ENCODE peak calls at places on chromosomes 13 and 19, in four cellular contexts. M is PC-3, K is psoas muscle, F is cardiac muscle cell. T is an unnamed sample. For H3K4me1, H3K9me3 and H3K27me3, the result is how much of the 10 kb centered on the place peaks cover.

GRCh38 chr13:43285891-43286602 is 262.7 kb downstream of the DNAJC15 start:
- DNase-seq in K (no peak), F (no peak), M (peak), T (no peak)

GRCh38 chr13:43232866-43233265 is 209.5 kb downstream of the DNAJC15 start:
- DNase-seq in K (no peak), M (peak), F (peak), T (no peak)

GRCh38 chr13:31540316-31540715 is 199.0 kb upstream of the RXFP2 start:
- DNase-seq in F (no peak), K (no peak), M (peak), T (no peak)

GRCh38 chr19:49906879-49907564 is 10.3 kb upstream of the IL4I1 start:
- DNase-seq in F (no peak), M (no peak), K (no peak), T (no peak)

GRCh38 chr13:104757712-104758111 is 1691.5 kb upstream of the SLC10A2 start:
- DNase-seq in F (no peak), M (peak), K (no peak), T (no peak)

GRCh38 chr19:45968626-45969025 is 5.0 kb downstream of the NOVA2 start:
- DNase-seq in F (no peak), K (no peak), M (no peak), T (no peak)

GRCh38 chr13:52411629-52412028 is 5.7 kb upstream of the THSD1 start:
- DNase-seq in F (no peak), K (no peak), M (peak), T (no peak)

GRCh38 chr19:38634757-38635482 is 12.5 kb upstream of the ACTN4 start:
- DNase-seq in M (peak), K (peak), F (peak), T (peak)

GRCh38 chr19:10655457-10656312 is 1.5 kb downstream of the ILF3 start:
- DNase-seq in K (no peak), M (peak), F (peak), T (no peak)

GRCh38 chr19:49847731-49848696 is 2.9 kb upstream of the PTOV1 start:
- DNase-seq in F (peak), K (no peak), M (peak), T (no peak)

GRCh38 chr13:86446311-86446710 is 647.1 kb upstream of the SLITRK6 start:
- DNase-seq in F (peak), K (no peak), M (peak), T (no peak)

GRCh38 chr13:34044660-34045080 is 226.7 kb downstream of the RFC3 start:
- DNase-seq in M (peak), K (no peak), F (peak), T (no peak)

GRCh38 chr13:71751074-71751473 is 115.9 kb downstream of the DACH1 start:
- DNase-seq in K (no peak), M (no peak), F (no peak), T (no peak)

GRCh38 chr13:54210397-54211050 is 1181.9 kb downstream of the OLFM4 start:
- DNase-seq in K (no peak), F (no peak), M (peak), T (no peak)

GRCh38 chr13:32669030-32669646 is 82.9 kb downstream of the PDS5B start:
- DNase-seq in M (peak), K (no peak), F (peak), T (no peak)

GRCh38 chr19:51531349-51532315 is at the start of gene SIGLEC6:
- DNase-seq in F (no peak), K (peak), M (no peak), T (peak)

GRCh38 chr19:55467236-55468053 is 2.9 kb upstream of the C19orf85 start:
- DNase-seq in M (peak), K (peak), F (peak), T (peak)

GRCh38 chr13:81762449-81762848 is 1421.5 kb upstream of the SPRY2 start:
- DNase-seq in F (no peak), K (no peak), M (no peak), T (no peak)

GRCh38 chr13:30429721-30430694 is 7.7 kb downstream of the UBE2L5 start:
- DNase-seq in M (peak), K (no peak), F (peak), T (no peak)

GRCh38 chr19:778910-779653 is 18.2 kb upstream of the PTBP1 start:
- DNase-seq in K (peak), M (peak), F (peak), T (peak)

GRCh38 chr19:30227071-30227621 is 145.0 kb upstream of the ZNF536 start:
- DNase-seq in K (no peak), M (no peak), F (no peak), T (no peak)

GRCh38 chr13:112322562-112322961 is 53.6 kb upstream of the SPACA7 start:
- DNase-seq in F (no peak), K (no peak), M (no peak), T (no peak)

GRCh38 chr19:13058951-13059660 is 43.6 kb downstream of the LYL1 start:
- DNase-seq in F (no peak), K (no peak), M (no peak), T (no peak)

GRCh38 chr19:13060964-13061927 is 41.4 kb downstream of the LYL1 start:
- DNase-seq in F (peak), K (peak), M (peak), T (peak)

GRCh38 chr19:13057744-13058143 is 44.9 kb downstream of the LYL1 start:
- DNase-seq in K (no peak), F (peak), M (no peak), T (no peak)

GRCh38 chr19:13062317-13062716 is 40.3 kb downstream of the LYL1 start:
- DNase-seq in K (no peak), F (no peak), M (no peak), T (no peak)

GRCh38 chr19:13060233-13060963 is 42.3 kb downstream of the LYL1 start:
- DNase-seq in F (peak), K (no peak), M (no peak), T (no peak)
- H3K4me1 ChIP-seq in F (under half), K (half or more), M (under half), T (under half)

DNA sequence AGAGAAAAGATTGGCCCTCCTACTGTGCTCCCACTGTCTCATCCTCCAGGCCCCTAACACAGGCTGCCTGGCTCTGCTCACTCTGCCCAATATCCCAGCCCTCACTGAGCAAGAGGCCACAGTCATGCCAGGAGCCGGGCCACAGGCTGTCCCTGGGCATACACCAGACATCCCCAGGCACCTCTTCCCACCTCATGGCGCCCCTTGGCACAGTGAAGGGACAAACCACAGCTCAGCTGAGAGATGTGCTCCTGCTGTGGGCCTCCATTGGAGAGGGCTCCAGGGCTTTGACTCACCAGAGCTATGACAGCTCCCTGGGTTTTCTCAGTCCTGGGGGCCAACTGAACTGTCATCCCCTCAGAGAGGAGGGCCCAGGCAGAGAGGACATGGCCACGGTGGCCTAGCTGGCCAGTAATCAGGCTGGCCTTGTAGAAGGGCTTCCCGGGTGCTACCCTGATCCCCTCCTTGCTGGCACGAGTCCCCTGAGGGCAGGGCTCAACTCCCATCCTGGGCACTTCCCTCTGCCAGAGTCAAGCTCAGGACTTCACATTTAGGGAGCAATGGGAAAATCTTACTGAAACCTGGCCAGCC is 220.9 kb downstream of the TUBA3C start:
- DNase-seq in K (no peak), M (no peak), F (no peak), T (no peak)
- H3K9me3 ChIP-seq in K (under half), M (under half), F (under half), T (under half)

GRCh38 chr19:47421244-47421786 is 2.0 kb upstream of the MEIS3 start:
- DNase-seq in K (no peak), F (no peak), M (no peak), T (no peak)
- H3K27me3 ChIP-seq in K (half or more), F (under half), M (half or more), T (under half)

DNA sequence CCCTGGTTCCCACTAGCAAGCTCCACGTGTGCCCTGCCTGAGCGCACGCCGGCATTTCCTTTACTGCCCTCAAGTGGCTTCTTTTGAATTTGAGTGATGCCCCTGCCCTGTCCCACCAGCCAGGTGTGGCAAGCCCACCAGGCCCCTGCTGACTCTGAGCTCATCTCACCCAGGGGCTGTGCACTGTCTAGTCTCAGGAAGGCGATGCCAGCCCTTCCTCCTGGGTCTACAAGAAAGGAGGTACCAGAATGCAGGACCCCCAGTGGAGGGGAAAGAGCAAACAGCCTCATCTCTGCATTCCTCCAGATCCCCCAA is 17.3 kb upstream of the EPHX3 start:
- DNase-seq in F (no peak), K (no peak), M (no peak), T (no peak)
- H3K4me1 ChIP-seq in F (under half), K (half or more), M (under half), T (under half)

GRCh38 chr19:56547535-56547934 is 8.8 kb downstream of the ZFP28 start:
- DNase-seq in F (no peak), M (no peak), K (no peak), T (no peak)
- H3K9me3 ChIP-seq in F (under half), M (half or more), K (half or more), T (under half)

GRCh38 chr19:3231288-3231687 is 6.8 kb downstream of the CELF5 start:
- DNase-seq in F (no peak), M (no peak), K (no peak), T (no peak)
- H3K27me3 ChIP-seq in F (under half), M (under half), K (under half), T (under half)

DNA sequence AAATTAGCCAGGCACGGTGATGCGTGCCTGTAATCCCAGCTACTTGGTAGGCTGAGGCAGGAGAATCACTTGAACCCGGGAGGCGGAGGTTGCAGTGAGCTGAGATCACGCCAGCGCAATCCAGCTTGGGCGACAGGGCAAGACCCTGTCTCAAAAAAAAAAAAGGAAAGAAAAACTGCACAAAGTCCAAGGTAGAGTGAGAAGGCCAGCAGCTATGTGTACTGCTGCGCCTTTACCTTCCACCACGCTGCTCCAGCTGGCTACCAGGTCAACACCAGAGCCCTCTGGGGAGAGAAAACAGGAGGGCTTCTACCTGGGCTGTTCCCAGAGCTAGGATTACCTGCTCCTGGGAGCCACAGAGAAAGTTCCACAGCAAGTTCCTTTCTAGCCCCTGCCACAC is 3.2 kb downstream of the ELL start:
- DNase-seq in M (no peak), K (no peak), F (no peak), T (no peak)
- H3K4me1 ChIP-seq in M (under half), K (half or more), F (under half), T (under half)

GRCh38 chr19:15631817-15632216 is 8.9 kb upstream of the CYP4F3 start:
- DNase-seq in M (peak), F (peak), K (no peak), T (peak)
- H3K9me3 ChIP-seq in M (under half), F (under half), K (under half), T (under half)